ENCODE peak calls at places on chromosome 19, in nine cellular contexts. One of them, this sample, is unnamed. For H3K4me1, the result is how much of the 10 kb centered on the place peaks cover.

GRCh38 chr19:7575426-7576040 is 20.1 kb upstream of the CAMSAP3 start:
- DNase-seq in HCT116: peak
- DNase-seq in K562: peak
- DNase-seq in PC-9: peak
- DNase-seq in osteoblast: peak
- DNase-seq in CD8-positive, alpha-beta T cell: no peak
- DNase-seq in cardiac muscle cell: no peak
- DNase-seq in ascending aorta: no peak
- DNase-seq in neural progenitor cell: no peak
- DNase-seq in this sample: no peak

GRCh38 chr19:29074579-29074978 is 138.4 kb downstream of the UQCRFS1 start:
- DNase-seq in PC-9: no peak
- DNase-seq in osteoblast: no peak
- DNase-seq in neural progenitor cell: no peak
- DNase-seq in ascending aorta: peak
- DNase-seq in CD8-positive, alpha-beta T cell: no peak
- DNase-seq in HCT116: no peak
- DNase-seq in cardiac muscle cell: no peak
- DNase-seq in K562: no peak
- DNase-seq in this sample: no peak

GRCh38 chr19:49807888-49808675 is 5.0 kb downstream of the FUZ start:
- DNase-seq in PC-9: no peak
- DNase-seq in ascending aorta: peak
- DNase-seq in HCT116: no peak
- DNase-seq in neural progenitor cell: no peak
- DNase-seq in osteoblast: peak
- DNase-seq in cardiac muscle cell: no peak
- DNase-seq in CD8-positive, alpha-beta T cell: no peak
- DNase-seq in K562: no peak
- DNase-seq in this sample: no peak

GRCh38 chr19:33460221-33460908 is 61.2 kb downstream of the PEPD start:
- DNase-seq in ascending aorta: peak
- DNase-seq in cardiac muscle cell: no peak
- DNase-seq in HCT116: no peak
- DNase-seq in PC-9: no peak
- DNase-seq in osteoblast: peak
- DNase-seq in CD8-positive, alpha-beta T cell: no peak
- DNase-seq in neural progenitor cell: no peak
- DNase-seq in K562: no peak
- DNase-seq in this sample: no peak

GRCh38 chr19:11656535-11656934 is 59.3 kb downstream of the ZNF627 start:
- DNase-seq in cardiac muscle cell: no peak
- DNase-seq in CD8-positive, alpha-beta T cell: no peak
- DNase-seq in K562: no peak
- DNase-seq in PC-9: no peak
- DNase-seq in osteoblast: no peak
- DNase-seq in ascending aorta: no peak
- DNase-seq in HCT116: no peak
- DNase-seq in neural progenitor cell: no peak
- DNase-seq in this sample: no peak

GRCh38 chr19:7869453-7869909 is 4.7 kb downstream of the PRR36 start:
- DNase-seq in osteoblast: peak
- DNase-seq in K562: peak
- DNase-seq in CD8-positive, alpha-beta T cell: peak
- DNase-seq in PC-9: peak
- DNase-seq in ascending aorta: no peak
- DNase-seq in cardiac muscle cell: peak
- DNase-seq in HCT116: no peak
- DNase-seq in neural progenitor cell: peak
- DNase-seq in this sample: peak

GRCh38 chr19:29247051-29247450 is 34.1 kb upstream of the UQCRFS1 start:
- DNase-seq in CD8-positive, alpha-beta T cell: no peak
- DNase-seq in neural progenitor cell: no peak
- DNase-seq in HCT116: no peak
- DNase-seq in K562: no peak
- DNase-seq in PC-9: no peak
- DNase-seq in ascending aorta: no peak
- DNase-seq in osteoblast: no peak
- DNase-seq in cardiac muscle cell: no peak
- DNase-seq in this sample: no peak

GRCh38 chr19:4172861-4173473 is 9.4 kb downstream of the SIRT6 start:
- DNase-seq in PC-9: no peak
- DNase-seq in HCT116: no peak
- DNase-seq in CD8-positive, alpha-beta T cell: peak
- DNase-seq in neural progenitor cell: peak
- DNase-seq in cardiac muscle cell: peak
- DNase-seq in ascending aorta: no peak
- DNase-seq in K562: peak
- DNase-seq in osteoblast: peak
- DNase-seq in this sample: peak

GRCh38 chr19:8423821-8424223 is 10.7 kb downstream of the MARCHF2 start:
- DNase-seq in K562: peak
- DNase-seq in ascending aorta: peak
- DNase-seq in cardiac muscle cell: no peak
- DNase-seq in HCT116: peak
- DNase-seq in CD8-positive, alpha-beta T cell: no peak
- DNase-seq in neural progenitor cell: no peak
- DNase-seq in PC-9: peak
- DNase-seq in osteoblast: peak
- DNase-seq in this sample: peak

DNA sequence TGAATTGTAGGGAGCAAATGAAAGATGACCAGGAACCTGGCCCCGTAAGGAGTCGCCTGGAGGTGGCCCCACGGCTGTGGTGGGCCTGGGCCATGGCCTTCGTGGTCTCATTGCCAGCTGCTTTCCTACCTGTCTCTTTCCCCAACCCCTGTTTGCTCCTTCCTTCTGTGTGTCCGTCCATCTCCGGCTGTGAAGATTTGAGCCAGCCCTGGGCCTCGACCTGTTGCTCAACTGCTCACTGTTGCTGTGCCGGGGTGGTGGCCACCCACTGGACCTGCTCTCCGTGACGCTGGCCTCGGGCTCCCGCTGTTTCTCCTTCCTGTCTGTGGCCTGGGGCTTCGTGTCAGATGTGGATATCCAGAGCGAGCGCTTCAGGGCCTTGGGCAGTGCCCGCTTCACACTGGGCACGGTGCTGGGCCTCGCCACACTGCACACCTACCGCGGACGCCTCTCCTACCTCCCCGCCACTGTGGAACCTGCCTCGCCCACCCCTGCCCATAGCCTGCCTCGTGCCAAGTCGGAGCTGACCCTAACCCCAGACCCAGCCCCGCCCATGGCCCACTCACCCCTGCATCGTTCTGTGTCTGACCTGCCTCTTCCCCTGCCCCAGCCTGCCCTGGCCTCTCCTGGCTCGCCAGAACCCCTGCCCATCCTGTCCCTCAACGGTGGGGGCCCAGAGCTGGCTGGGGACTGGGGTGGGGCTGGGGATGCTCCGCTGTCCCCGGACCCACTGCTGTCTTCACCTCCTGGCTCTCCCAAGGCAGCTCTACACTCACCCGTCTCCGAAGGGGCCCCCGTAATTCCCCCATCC is 8.5 kb downstream of the DBP start:
- DNase-seq in neural progenitor cell: no peak
- DNase-seq in HCT116: no peak
- DNase-seq in CD8-positive, alpha-beta T cell: no peak
- DNase-seq in osteoblast: peak
- DNase-seq in K562: no peak
- DNase-seq in PC-9: no peak
- DNase-seq in ascending aorta: no peak
- DNase-seq in cardiac muscle cell: no peak
- DNase-seq in this sample: no peak
- H3K4me1 ChIP-seq in neural progenitor cell: under half
- H3K4me1 ChIP-seq in HCT116: half or more
- H3K4me1 ChIP-seq in CD8-positive, alpha-beta T cell: under half
- H3K4me1 ChIP-seq in osteoblast: under half
- H3K4me1 ChIP-seq in K562: half or more
- H3K4me1 ChIP-seq in PC-9: under half
- H3K4me1 ChIP-seq in ascending aorta: under half
- H3K4me1 ChIP-seq in cardiac muscle cell: under half
- H3K4me1 ChIP-seq in this sample: under half

GRCh38 chr19:16330368-16330801 is 5.8 kb downstream of the KLF2 start:
- DNase-seq in osteoblast: peak
- DNase-seq in PC-9: peak
- DNase-seq in cardiac muscle cell: no peak
- DNase-seq in CD8-positive, alpha-beta T cell: peak
- DNase-seq in neural progenitor cell: no peak
- DNase-seq in ascending aorta: peak
- DNase-seq in HCT116: peak
- DNase-seq in K562: peak
- DNase-seq in this sample: peak

GRCh38 chr19:16327911-16328823 is 3.5 kb downstream of the KLF2 start:
- DNase-seq in K562: no peak
- DNase-seq in osteoblast: peak
- DNase-seq in CD8-positive, alpha-beta T cell: peak
- DNase-seq in neural progenitor cell: no peak
- DNase-seq in cardiac muscle cell: no peak
- DNase-seq in ascending aorta: peak
- DNase-seq in HCT116: no peak
- DNase-seq in PC-9: no peak
- DNase-seq in this sample: no peak

GRCh38 chr19:16328824-16329482 is 4.3 kb downstream of the KLF2 start:
- DNase-seq in CD8-positive, alpha-beta T cell: peak
- DNase-seq in K562: no peak
- DNase-seq in osteoblast: peak
- DNase-seq in PC-9: no peak
- DNase-seq in HCT116: no peak
- DNase-seq in cardiac muscle cell: no peak
- DNase-seq in neural progenitor cell: no peak
- DNase-seq in ascending aorta: no peak
- DNase-seq in this sample: no peak

GRCh38 chr19:16332991-16333624 is 8.5 kb downstream of the KLF2 start:
- DNase-seq in HCT116: no peak
- DNase-seq in ascending aorta: no peak
- DNase-seq in PC-9: no peak
- DNase-seq in cardiac muscle cell: no peak
- DNase-seq in neural progenitor cell: no peak
- DNase-seq in CD8-positive, alpha-beta T cell: no peak
- DNase-seq in K562: no peak
- DNase-seq in osteoblast: no peak
- DNase-seq in this sample: no peak

GRCh38 chr19:16330811-16331690 is 6.4 kb downstream of the KLF2 start:
- DNase-seq in ascending aorta: no peak
- DNase-seq in osteoblast: peak
- DNase-seq in CD8-positive, alpha-beta T cell: no peak
- DNase-seq in K562: no peak
- DNase-seq in PC-9: peak
- DNase-seq in cardiac muscle cell: no peak
- DNase-seq in neural progenitor cell: no peak
- DNase-seq in HCT116: no peak
- DNase-seq in this sample: no peak
- H3K4me1 ChIP-seq in ascending aorta: under half
- H3K4me1 ChIP-seq in osteoblast: under half
- H3K4me1 ChIP-seq in CD8-positive, alpha-beta T cell: under half
- H3K4me1 ChIP-seq in K562: under half
- H3K4me1 ChIP-seq in PC-9: under half
- H3K4me1 ChIP-seq in cardiac muscle cell: under half
- H3K4me1 ChIP-seq in neural progenitor cell: under half
- H3K4me1 ChIP-seq in HCT116: under half
- H3K4me1 ChIP-seq in this sample: under half

GRCh38 chr19:53813996-53814395 is 10.1 kb downstream of the NLRP12 start:
- DNase-seq in CD8-positive, alpha-beta T cell: no peak
- DNase-seq in neural progenitor cell: no peak
- DNase-seq in PC-9: no peak
- DNase-seq in cardiac muscle cell: no peak
- DNase-seq in HCT116: no peak
- DNase-seq in osteoblast: peak
- DNase-seq in ascending aorta: no peak
- DNase-seq in K562: no peak
- DNase-seq in this sample: no peak

GRCh38 chr19:53809518-53810186 is 14.5 kb downstream of the NLRP12 start:
- DNase-seq in CD8-positive, alpha-beta T cell: no peak
- DNase-seq in K562: peak
- DNase-seq in PC-9: no peak
- DNase-seq in cardiac muscle cell: no peak
- DNase-seq in HCT116: no peak
- DNase-seq in neural progenitor cell: peak
- DNase-seq in ascending aorta: no peak
- DNase-seq in osteoblast: no peak
- DNase-seq in this sample: no peak

GRCh38 chr19:53810891-53811290 is 13.2 kb downstream of the NLRP12 start:
- DNase-seq in cardiac muscle cell: no peak
- DNase-seq in K562: no peak
- DNase-seq in CD8-positive, alpha-beta T cell: no peak
- DNase-seq in PC-9: no peak
- DNase-seq in HCT116: no peak
- DNase-seq in neural progenitor cell: no peak
- DNase-seq in osteoblast: no peak
- DNase-seq in ascending aorta: no peak
- DNase-seq in this sample: no peak

GRCh38 chr19:53810187-53810546 is 13.9 kb downstream of the NLRP12 start:
- DNase-seq in PC-9: no peak
- DNase-seq in cardiac muscle cell: no peak
- DNase-seq in CD8-positive, alpha-beta T cell: no peak
- DNase-seq in osteoblast: no peak
- DNase-seq in neural progenitor cell: no peak
- DNase-seq in HCT116: no peak
- DNase-seq in ascending aorta: no peak
- DNase-seq in K562: no peak
- DNase-seq in this sample: no peak

DNA sequence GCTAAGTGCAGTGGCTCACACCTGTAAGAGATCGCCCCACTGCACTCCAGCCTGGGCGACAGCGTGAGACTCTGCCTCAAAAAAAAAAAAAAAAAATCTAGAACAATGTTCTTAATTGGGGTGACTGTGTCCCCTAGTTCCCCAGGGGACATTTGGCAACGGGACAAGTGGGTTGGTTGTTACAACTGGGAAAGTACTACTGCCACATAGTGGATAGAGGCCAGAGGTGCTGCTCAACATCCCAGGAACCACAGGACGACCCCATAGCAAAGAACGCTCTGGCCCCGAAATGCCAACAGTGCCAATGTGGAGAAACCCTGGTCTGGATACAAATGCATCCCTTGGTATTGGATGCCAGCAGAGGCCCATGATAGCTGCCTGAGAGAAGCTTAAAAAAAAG is 11.8 kb downstream of the NLRP12 start:
- DNase-seq in ascending aorta: no peak
- DNase-seq in K562: no peak
- DNase-seq in neural progenitor cell: peak
- DNase-seq in HCT116: no peak
- DNase-seq in CD8-positive, alpha-beta T cell: no peak
- DNase-seq in cardiac muscle cell: peak
- DNase-seq in PC-9: no peak
- DNase-seq in osteoblast: no peak
- DNase-seq in this sample: peak
- H3K4me1 ChIP-seq in ascending aorta: under half
- H3K4me1 ChIP-seq in K562: under half
- H3K4me1 ChIP-seq in neural progenitor cell: under half
- H3K4me1 ChIP-seq in HCT116: under half
- H3K4me1 ChIP-seq in CD8-positive, alpha-beta T cell: under half
- H3K4me1 ChIP-seq in cardiac muscle cell: under half
- H3K4me1 ChIP-seq in PC-9: under half
- H3K4me1 ChIP-seq in osteoblast: under half
- H3K4me1 ChIP-seq in this sample: under half

DNA sequence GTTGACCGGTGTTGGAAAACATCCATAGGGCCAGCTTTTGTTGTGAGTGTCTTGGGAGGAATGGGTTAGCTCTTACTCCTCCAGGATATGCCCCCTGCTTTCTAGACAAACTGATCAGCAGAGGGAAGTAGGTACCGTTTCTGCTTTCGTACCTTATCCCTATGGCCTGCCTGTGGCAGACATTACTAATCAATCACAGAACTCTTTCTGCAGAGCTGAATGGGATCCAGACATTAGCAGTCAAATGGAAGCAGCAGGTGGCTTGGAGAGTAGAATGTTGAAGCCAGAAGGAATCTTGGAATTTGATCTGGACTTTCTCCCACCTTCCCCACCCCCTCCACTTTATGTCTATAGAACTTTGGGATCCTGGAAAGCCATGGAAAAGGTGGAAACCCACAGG is 17.1 kb downstream of the NWD1 start:
- DNase-seq in neural progenitor cell: peak
- DNase-seq in cardiac muscle cell: no peak
- DNase-seq in osteoblast: no peak
- DNase-seq in PC-9: no peak
- DNase-seq in ascending aorta: no peak
- DNase-seq in CD8-positive, alpha-beta T cell: no peak
- DNase-seq in HCT116: peak
- DNase-seq in K562: no peak
- DNase-seq in this sample: peak
- H3K4me1 ChIP-seq in neural progenitor cell: under half
- H3K4me1 ChIP-seq in cardiac muscle cell: under half
- H3K4me1 ChIP-seq in osteoblast: under half
- H3K4me1 ChIP-seq in PC-9: under half
- H3K4me1 ChIP-seq in ascending aorta: under half
- H3K4me1 ChIP-seq in CD8-positive, alpha-beta T cell: under half
- H3K4me1 ChIP-seq in HCT116: under half
- H3K4me1 ChIP-seq in K562: under half
- H3K4me1 ChIP-seq in this sample: under half

This sample was measured in SJCRH30.